ENCODE peak calls at places on chromosomes 12 and 14, in nine cellular contexts. I, N, E, P, R, G, J, Q and Z are unnamed samples.

GRCh38 chr12:124917135-124917840 is 2.8 kb upstream of the UBC start:
- DNase-seq in P (peak), Q (peak), G (peak), N (peak), E (no peak), I (peak), J (peak), R (peak), Z (peak)

GRCh38 chr12:51351913-51352532 is 5.5 kb upstream of the CELA1 start:
- DNase-seq in N (peak), P (no peak), E (peak), Q (peak), R (peak), I (no peak), J (peak), G (peak), Z (peak)

GRCh38 chr12:48744251-48745008 is 27.9 kb upstream of the CCNT1 start:
- DNase-seq in R (no peak), J (no peak), N (no peak), P (no peak), Q (no peak), I (no peak), G (no peak), E (no peak), Z (no peak)

GRCh38 chr14:51396222-51396815 is 156.3 kb downstream of the TMX1 start:
- DNase-seq in J (peak), G (no peak), R (no peak), P (no peak), E (no peak), N (no peak), Q (no peak), I (peak), Z (no peak)

GRCh38 chr14:22842211-22843122 is 6.1 kb downstream of the MMP14 start:
- DNase-seq in N (no peak), R (no peak), E (no peak), P (no peak), G (no peak), J (no peak), I (no peak), Q (no peak), Z (no peak)

GRCh38 chr12:93650626-93651025 is 26.5 kb upstream of the CRADD start:
- DNase-seq in E (no peak), R (no peak), N (no peak), Q (no peak), J (no peak), G (no peak), I (no peak), P (no peak), Z (no peak)

GRCh38 chr12:100858658-100859057 is 64.1 kb downstream of the ANO4 start:
- DNase-seq in G (no peak), R (no peak), Q (no peak), J (peak), N (no peak), P (no peak), I (no peak), E (no peak), Z (no peak)

GRCh38 chr12:75636607-75637006 is 125.2 kb upstream of the KRR1 start:
- DNase-seq in I (no peak), R (no peak), N (no peak), P (no peak), E (no peak), Q (no peak), J (no peak), G (no peak), Z (no peak)

GRCh38 chr12:122847516-122847836 is 12.2 kb downstream of the HIP1R start:
- DNase-seq in Q (no peak), P (no peak), J (no peak), I (no peak), N (no peak), E (no peak), G (no peak), R (no peak), Z (no peak)

GRCh38 chr14:105962532-105962931 is 436.1 kb downstream of the TMEM121 start:
- DNase-seq in G (no peak), P (no peak), I (no peak), N (no peak), E (no peak), R (no peak), Q (no peak), J (no peak), Z (no peak)

GRCh38 chr12:44299524-44299923 is 463.6 kb downstream of the TMEM117 start:
- DNase-seq in Q (no peak), J (no peak), N (no peak), I (no peak), P (no peak), G (no peak), E (no peak), R (no peak), Z (no peak)

GRCh38 chr12:15151141-15152091 is 69.8 kb downstream of the RERG start:
- DNase-seq in E (peak), I (no peak), G (no peak), N (no peak), P (no peak), R (peak), J (peak), Q (no peak), Z (no peak)

GRCh38 chr14:52918486-52918885 is 32.4 kb downstream of the FERMT2 start:
- DNase-seq in E (no peak), R (no peak), I (no peak), J (peak), N (no peak), G (peak), Q (peak), P (no peak), Z (no peak)

GRCh38 chr14:36254020-36254614 is 66.3 kb downstream of the MBIP start:
- DNase-seq in P (no peak), I (no peak), N (peak), G (no peak), Q (no peak), J (peak), R (peak), E (no peak), Z (peak)

GRCh38 chr12:77343291-77343690 is 277.9 kb upstream of the E2F7 start:
- DNase-seq in Q (no peak), J (peak), I (no peak), G (no peak), N (no peak), R (no peak), E (no peak), P (no peak), Z (no peak)

GRCh38 chr12:13436182-13436581 is 239.7 kb downstream of the EMP1 start:
- DNase-seq in Q (no peak), J (no peak), P (no peak), I (no peak), E (no peak), N (no peak), G (no peak), R (no peak), Z (no peak)

GRCh38 chr14:80663541-80663940 is 278.0 kb downstream of the CEP128 start:
- DNase-seq in I (no peak), J (no peak), E (no peak), R (no peak), P (no peak), Q (no peak), G (no peak), N (no peak), Z (no peak)

GRCh38 chr14:105257464-105257863 is 9.1 kb downstream of the BTBD6 start:
- DNase-seq in N (peak), J (no peak), G (no peak), E (no peak), I (no peak), R (no peak), P (no peak), Q (peak), Z (no peak)